ENCODE peak calls at places on chromosome 17, in nine cellular contexts. J is NCI-H524; Z is Daoy; L is SJCRH30; S is A172; Q is ureter; G is skeletal muscle cell; D is astrocyte of the cerebellum; N is activated CD4-positive, alpha-beta T cell treated with anti-CD3 and anti-CD28 coated beads for 4 hours. T is an unnamed sample.

GRCh38 chr17:78722101-78722761 is 59.8 kb downstream of the CYTH1 start:
- DNase-seq in N (no peak), J (peak; percentile 93), G (no peak), Q (no peak), S (no peak), Z (no peak), D (no peak), L (peak; percentile 56), T (no peak)

GRCh38 chr17:27367121-27367981 is 73.4 kb downstream of the WSB1 start:
- DNase-seq in D (no peak), G (no peak), Z (no peak), S (no peak), Q (no peak), L (no peak), N (no peak), J (no peak), T (no peak)

GRCh38 chr17:82531431-82531881 is 11.9 kb downstream of the FOXK2 start:
- DNase-seq in D (no peak), S (peak; percentile 75), L (no peak), Q (no peak), J (no peak), Z (peak; percentile 76), G (peak; percentile 34), N (no peak), T (no peak)

GRCh38 chr17:48074322-48075054 is 26.3 kb downstream of the NFE2L1 start:
- DNase-seq in J (peak; percentile 82), D (peak; percentile 78), S (peak; percentile 78), G (no peak), Z (peak; percentile 45), Q (peak; percentile 85), L (peak; percentile 84), N (peak; percentile 65), T (no peak)

GRCh38 chr17:40190197-40191021 is 13.1 kb downstream of the RAPGEFL1 start:
- DNase-seq in Z (peak; percentile 35), L (no peak), Q (no peak), J (no peak), S (no peak), G (no peak), N (peak; percentile 9), D (no peak), T (no peak)

GRCh38 chr17:79664925-79665738 is 54.3 kb upstream of the RBFOX3 start:
- DNase-seq in D (no peak), N (no peak), L (no peak), J (peak; percentile 25), S (no peak), G (no peak), Z (peak; percentile 38), Q (peak; percentile 88), T (no peak)

GRCh38 chr17:60229189-60229802 is 79.5 kb downstream of the CA4 start:
- DNase-seq in S (peak; percentile 31), Q (no peak), L (peak; percentile 7), D (no peak), N (no peak), Z (no peak), G (no peak), J (peak; percentile 42), T (no peak)

GRCh38 chr17:77366558-77367245 is 225.9 kb downstream of the SEC14L1 start:
- DNase-seq in D (no peak), L (peak; percentile 51), G (no peak), N (no peak), J (peak; percentile 81), Q (no peak), S (no peak), Z (peak; percentile 85), T (no peak)

GRCh38 chr17:61124562-61124961 is 275.1 kb upstream of the TBX2 start:
- DNase-seq in G (no peak), L (no peak), N (no peak), Z (no peak), Q (no peak), D (no peak), S (no peak), J (no peak), T (no peak)

GRCh38 chr17:49548506-49549310 is 27.0 kb upstream of the NXPH3 start:
- DNase-seq in L (peak; percentile 78), J (peak; percentile 62), G (no peak), D (no peak), N (no peak), Z (peak; percentile 48), Q (no peak), S (peak; percentile 34), T (no peak)

GRCh38 chr17:2691965-2692780 is 19.4 kb downstream of the CLUH start:
- DNase-seq in G (no peak), S (no peak), N (no peak), Q (no peak), D (no peak), Z (no peak), J (no peak), L (no peak), T (no peak)